ENCODE peak calls at places on chromosomes 6 and 20, in five cellular contexts. X is activated naive CD4-positive, alpha-beta T cell treated with anti-CD3 and anti-CD28 coated beads for 36 hours; E is stimulated activated CD4-positive, alpha-beta T cell treated with anti-CD3 and anti-CD28 coated beads, Interleukin-12 subunit alpha, Interleukin-12 subunit beta, amount 100 ng/mL, for 4 hours; P is foreskin fibroblast; M is retinal pigment epithelial cell. J is an unnamed sample.

GRCh38 chr20:45311589-45312211 is 3.6 kb upstream of the MATN4 start:
- DNase-seq in X (peak; percentile 73), M (no peak), P (peak; percentile 77), E (peak; percentile 73), J (peak; percentile 69)

GRCh38 chr6:105199711-105200110 is 19.9 kb upstream of the POPDC3 start:
- DNase-seq in M (no peak), P (no peak), X (no peak), E (no peak), J (no peak)

GRCh38 chr6:29376003-29376402 is 912 bp upstream of the OR12D3 start:
- DNase-seq in X (no peak), E (no peak), P (no peak), M (no peak), J (no peak)

GRCh38 chr20:45985573-45985972 is 13.6 kb upstream of the ZNF335 start:
- DNase-seq in P (peak; percentile 32), X (no peak), M (no peak), E (no peak), J (no peak)

GRCh38 chr6:141359953-141360352 is 772.8 kb upstream of the GJE1 start:
- DNase-seq in E (no peak), P (no peak), X (no peak), M (peak; percentile 83), J (no peak)

GRCh38 chr20:50624351-50625016 is 66.9 kb downstream of the RIPOR3 start:
- DNase-seq in E (no peak), X (no peak), M (peak; percentile 54), P (no peak), J (no peak)

GRCh38 chr6:21228411-21228810 is 365.1 kb upstream of the SOX4 start:
- DNase-seq in X (no peak), P (peak; percentile 80), E (no peak), M (no peak), J (no peak)

GRCh38 chr20:57654998-57655811 is 35.0 kb upstream of the ZBP1 start:
- DNase-seq in M (peak; percentile 5), P (no peak), E (no peak), X (no peak), J (peak; percentile 28)

GRCh38 chr6:46909371-46909770 is 12.4 kb downstream of the ADGRF5 start:
- DNase-seq in E (no peak), P (no peak), M (no peak), X (no peak), J (no peak)

GRCh38 chr6:157688960-157689599 is 134.0 kb upstream of the SNX9 start:
- DNase-seq in X (no peak), E (no peak), M (no peak), P (peak; percentile 27), J (no peak)

GRCh38 chr6:143150291-143150690 is 89.6 kb downstream of the AIG1 start:
- DNase-seq in E (no peak), M (no peak), X (no peak), P (no peak), J (no peak)